ENCODE peak calls at places on chromosomes 3 and 15, in six cellular contexts. One of them, this sample, is unnamed.

GRCh38 chr3:16673530-16673929 is 68.3 kb upstream of the DAZL start:
- DNase-seq in ovary: no peak
- DNase-seq in osteocyte: no peak
- DNase-seq in cardiac muscle cell: no peak
- DNase-seq in AG04450: no peak
- DNase-seq in left lung: no peak
- DNase-seq in this sample: no peak

GRCh38 chr3:120498947-120499346 is 48.2 kb upstream of the FSTL1 start:
- DNase-seq in ovary: peak
- DNase-seq in osteocyte: peak
- DNase-seq in cardiac muscle cell: peak
- DNase-seq in AG04450: peak
- DNase-seq in left lung: no peak
- DNase-seq in this sample: no peak

GRCh38 chr3:107142786-107143185 is 234.5 kb upstream of the CCDC54 start:
- DNase-seq in ovary: no peak
- DNase-seq in osteocyte: no peak
- DNase-seq in cardiac muscle cell: no peak
- DNase-seq in AG04450: no peak
- DNase-seq in left lung: no peak
- DNase-seq in this sample: no peak

GRCh38 chr3:183114374-183114773 is 15.1 kb upstream of the MCCC1 start:
- DNase-seq in ovary: no peak
- DNase-seq in osteocyte: peak
- DNase-seq in cardiac muscle cell: no peak
- DNase-seq in AG04450: no peak
- DNase-seq in left lung: no peak
- DNase-seq in this sample: no peak

GRCh38 chr3:128875556-128876120 is 3.8 kb upstream of the ACAD9 start:
- DNase-seq in ovary: no peak
- DNase-seq in osteocyte: no peak
- DNase-seq in cardiac muscle cell: peak
- DNase-seq in AG04450: no peak
- DNase-seq in left lung: peak
- DNase-seq in this sample: peak

GRCh38 chr15:68789921-68790575 is 30.6 kb downstream of the ANP32A start:
- DNase-seq in ovary: no peak
- DNase-seq in osteocyte: no peak
- DNase-seq in cardiac muscle cell: peak
- DNase-seq in AG04450: no peak
- DNase-seq in left lung: no peak
- DNase-seq in this sample: no peak

GRCh38 chr15:73633991-73634495 is 854 bp upstream of the NPTN start:
- DNase-seq in ovary: no peak
- DNase-seq in osteocyte: no peak
- DNase-seq in cardiac muscle cell: no peak
- DNase-seq in AG04450: peak
- DNase-seq in left lung: no peak
- DNase-seq in this sample: no peak

GRCh38 chr3:128992926-128993460 is 883 bp downstream of the CFAP92 start:
- DNase-seq in ovary: no peak
- DNase-seq in osteocyte: no peak
- DNase-seq in cardiac muscle cell: no peak
- DNase-seq in AG04450: no peak
- DNase-seq in left lung: no peak
- DNase-seq in this sample: no peak

GRCh38 chr3:180633722-180634121 is 31.8 kb downstream of the TTC14 start:
- DNase-seq in ovary: no peak
- DNase-seq in osteocyte: no peak
- DNase-seq in cardiac muscle cell: peak
- DNase-seq in AG04450: no peak
- DNase-seq in left lung: no peak
- DNase-seq in this sample: no peak

GRCh38 chr15:69666921-69667811 is 214.5 kb downstream of the RPLP1 start:
- DNase-seq in ovary: no peak
- DNase-seq in osteocyte: no peak
- DNase-seq in cardiac muscle cell: no peak
- DNase-seq in AG04450: no peak
- DNase-seq in left lung: peak
- DNase-seq in this sample: no peak

GRCh38 chr15:90716317-90716975 is 700 bp upstream of the BLM start:
- DNase-seq in ovary: no peak
- DNase-seq in osteocyte: no peak
- DNase-seq in cardiac muscle cell: no peak
- DNase-seq in AG04450: no peak
- DNase-seq in left lung: no peak
- DNase-seq in this sample: no peak

GRCh38 chr15:62503451-62503850 is 338.4 kb upstream of the C2CD4B start:
- DNase-seq in ovary: peak
- DNase-seq in osteocyte: no peak
- DNase-seq in cardiac muscle cell: no peak
- DNase-seq in AG04450: no peak
- DNase-seq in left lung: no peak
- DNase-seq in this sample: no peak

GRCh38 chr3:19364150-19364549 is 215.8 kb downstream of the KCNH8 start:
- DNase-seq in ovary: no peak
- DNase-seq in osteocyte: no peak
- DNase-seq in cardiac muscle cell: no peak
- DNase-seq in AG04450: no peak
- DNase-seq in left lung: no peak
- DNase-seq in this sample: no peak

GRCh38 chr3:188338081-188338480 is 184.1 kb downstream of the LPP start:
- DNase-seq in ovary: no peak
- DNase-seq in osteocyte: no peak
- DNase-seq in cardiac muscle cell: no peak
- DNase-seq in AG04450: no peak
- DNase-seq in left lung: no peak
- DNase-seq in this sample: no peak

GRCh38 chr3:193826126-193826795 is 233.3 kb downstream of the OPA1 start:
- DNase-seq in ovary: peak
- DNase-seq in osteocyte: no peak
- DNase-seq in cardiac muscle cell: no peak
- DNase-seq in AG04450: peak
- DNase-seq in left lung: no peak
- DNase-seq in this sample: no peak

GRCh38 chr3:38000242-38000916 is 9.8 kb downstream of the VILL start:
- DNase-seq in ovary: no peak
- DNase-seq in osteocyte: no peak
- DNase-seq in cardiac muscle cell: no peak
- DNase-seq in AG04450: no peak
- DNase-seq in left lung: peak
- DNase-seq in this sample: no peak

GRCh38 chr3:179182892-179183291 is 34.7 kb downstream of the PIK3CA start:
- DNase-seq in ovary: no peak
- DNase-seq in osteocyte: no peak
- DNase-seq in cardiac muscle cell: no peak
- DNase-seq in AG04450: no peak
- DNase-seq in left lung: no peak
- DNase-seq in this sample: no peak

GRCh38 chr15:68042156-68042854 is 11.8 kb upstream of the PIAS1 start:
- DNase-seq in ovary: no peak
- DNase-seq in osteocyte: no peak
- DNase-seq in cardiac muscle cell: no peak
- DNase-seq in AG04450: no peak
- DNase-seq in left lung: no peak
- DNase-seq in this sample: no peak

GRCh38 chr15:51380999-51381806 is 39.7 kb downstream of the GLDN start:
- DNase-seq in ovary: peak
- DNase-seq in osteocyte: no peak
- DNase-seq in cardiac muscle cell: peak
- DNase-seq in AG04450: peak
- DNase-seq in left lung: peak
- DNase-seq in this sample: peak

GRCh38 chr3:66933233-66933632 is 64.9 kb upstream of the KBTBD8 start:
- DNase-seq in ovary: no peak
- DNase-seq in osteocyte: no peak
- DNase-seq in cardiac muscle cell: no peak
- DNase-seq in AG04450: no peak
- DNase-seq in left lung: no peak
- DNase-seq in this sample: no peak

GRCh38 chr3:190038050-190038631 is 82.6 kb downstream of the P3H2 start:
- DNase-seq in ovary: peak
- DNase-seq in osteocyte: no peak
- DNase-seq in cardiac muscle cell: peak
- DNase-seq in AG04450: peak
- DNase-seq in left lung: peak
- DNase-seq in this sample: no peak

GRCh38 chr3:79081285-79081684 is 686.5 kb downstream of the ROBO1 start:
- DNase-seq in ovary: no peak
- DNase-seq in osteocyte: no peak
- DNase-seq in cardiac muscle cell: no peak
- DNase-seq in AG04450: no peak
- DNase-seq in left lung: no peak
- DNase-seq in this sample: peak

GRCh38 chr3:79085166-79085565 is 682.6 kb downstream of the ROBO1 start:
- DNase-seq in ovary: no peak
- DNase-seq in osteocyte: no peak
- DNase-seq in cardiac muscle cell: no peak
- DNase-seq in AG04450: peak
- DNase-seq in left lung: no peak
- DNase-seq in this sample: no peak

DNA sequence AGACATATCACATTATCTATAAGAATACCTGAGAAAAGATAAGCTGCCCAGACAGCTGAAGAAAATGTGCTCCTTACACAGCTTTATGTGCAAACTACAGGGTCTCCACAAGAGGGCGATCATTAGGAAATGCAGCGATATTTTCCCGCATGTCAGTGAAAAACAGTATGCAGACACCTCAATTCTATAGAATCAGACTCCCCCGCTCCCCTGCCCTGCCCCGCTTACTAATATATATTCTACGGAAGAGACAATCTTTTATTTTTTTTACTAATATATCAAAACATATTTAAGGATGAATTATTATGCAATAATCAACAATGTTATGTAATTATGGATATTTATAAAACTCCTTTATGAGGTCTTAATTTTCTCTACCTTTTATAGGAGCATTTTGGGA is 681.3 kb downstream of the ROBO1 start:
- DNase-seq in ovary: peak
- DNase-seq in osteocyte: peak
- DNase-seq in cardiac muscle cell: peak
- DNase-seq in AG04450: peak
- DNase-seq in left lung: no peak
- DNase-seq in this sample: peak
- TF ChIP-seq CTCF in ovary: no peak
- TF ChIP-seq CTCF in osteocyte: peak
- TF ChIP-seq CTCF in cardiac muscle cell: peak
- TF ChIP-seq CTCF in AG04450: peak
- TF ChIP-seq CTCF in left lung: peak
- TF ChIP-seq CTCF in this sample: peak

GRCh38 chr15:98568382-98569017 is 79.8 kb upstream of the IGF1R start:
- DNase-seq in ovary: no peak
- DNase-seq in osteocyte: no peak
- DNase-seq in cardiac muscle cell: no peak
- DNase-seq in AG04450: no peak
- DNase-seq in left lung: no peak
- DNase-seq in this sample: no peak
- TF ChIP-seq CTCF in ovary: no peak
- TF ChIP-seq CTCF in osteocyte: peak
- TF ChIP-seq CTCF in cardiac muscle cell: peak
- TF ChIP-seq CTCF in AG04450: peak
- TF ChIP-seq CTCF in left lung: no peak
- TF ChIP-seq CTCF in this sample: peak

DNA sequence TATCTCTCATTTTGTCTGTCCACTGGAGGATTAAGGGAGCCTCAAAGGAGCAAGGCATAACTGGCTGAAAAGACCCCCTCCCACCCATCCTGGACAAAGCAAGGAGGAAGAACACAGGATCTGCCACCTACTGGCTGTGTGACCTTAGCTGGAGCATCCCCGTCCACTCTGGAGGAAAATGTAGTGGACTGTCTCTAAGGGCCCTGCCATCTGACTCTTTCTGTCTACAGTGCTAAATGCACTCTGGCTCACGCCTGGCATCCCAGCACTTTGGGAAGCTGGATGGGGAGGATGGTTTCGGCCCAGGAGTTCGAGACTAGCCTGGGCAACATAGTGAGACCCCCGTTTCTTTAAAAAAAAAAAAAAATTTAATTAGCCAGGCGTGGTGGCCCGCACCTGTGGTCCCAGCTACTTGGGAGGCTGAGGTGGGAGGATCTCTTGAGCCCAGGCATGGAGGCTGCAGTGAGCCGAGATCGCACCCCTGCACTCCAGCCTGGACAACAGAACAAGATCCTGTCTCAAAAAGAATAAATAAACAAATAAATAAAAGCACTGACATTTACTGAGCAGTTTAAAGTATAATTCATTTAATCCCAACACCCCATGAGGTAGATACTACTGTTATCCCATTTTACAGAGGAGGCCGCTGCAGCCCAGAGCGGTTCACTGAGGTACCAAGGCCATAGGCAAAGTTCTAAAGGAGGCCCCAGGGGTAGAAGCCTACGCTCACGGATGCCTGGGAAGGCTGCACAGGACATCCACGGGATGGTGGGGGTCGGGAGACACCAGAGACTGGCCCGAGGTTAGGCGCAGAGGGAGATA is 1.1 kb downstream of the TBC1D2B start:
- DNase-seq in ovary: no peak
- DNase-seq in osteocyte: no peak
- DNase-seq in cardiac muscle cell: no peak
- DNase-seq in AG04450: no peak
- DNase-seq in left lung: no peak
- DNase-seq in this sample: no peak
- TF ChIP-seq CTCF in ovary: no peak
- TF ChIP-seq CTCF in osteocyte: peak
- TF ChIP-seq CTCF in cardiac muscle cell: no peak
- TF ChIP-seq CTCF in AG04450: peak
- TF ChIP-seq CTCF in left lung: no peak
- TF ChIP-seq CTCF in this sample: no peak

GRCh38 chr3:102464261-102464660 is 29.4 kb downstream of the ZPLD1 start:
- DNase-seq in ovary: no peak
- DNase-seq in osteocyte: no peak
- DNase-seq in cardiac muscle cell: no peak
- DNase-seq in AG04450: no peak
- DNase-seq in left lung: no peak
- DNase-seq in this sample: no peak

GRCh38 chr3:102471001-102471400 is 36.2 kb downstream of the ZPLD1 start:
- DNase-seq in ovary: no peak
- DNase-seq in osteocyte: no peak
- DNase-seq in cardiac muscle cell: no peak
- DNase-seq in AG04450: no peak
- DNase-seq in left lung: no peak
- DNase-seq in this sample: no peak

GRCh38 chr3:102471491-102471890 is 36.7 kb downstream of the ZPLD1 start:
- DNase-seq in ovary: no peak
- DNase-seq in osteocyte: no peak
- DNase-seq in cardiac muscle cell: no peak
- DNase-seq in AG04450: no peak
- DNase-seq in left lung: no peak
- DNase-seq in this sample: no peak

GRCh38 chr3:102460579-102460978 is 25.8 kb downstream of the ZPLD1 start:
- DNase-seq in ovary: no peak
- DNase-seq in osteocyte: no peak
- DNase-seq in cardiac muscle cell: no peak
- DNase-seq in AG04450: no peak
- DNase-seq in left lung: no peak
- DNase-seq in this sample: no peak

DNA sequence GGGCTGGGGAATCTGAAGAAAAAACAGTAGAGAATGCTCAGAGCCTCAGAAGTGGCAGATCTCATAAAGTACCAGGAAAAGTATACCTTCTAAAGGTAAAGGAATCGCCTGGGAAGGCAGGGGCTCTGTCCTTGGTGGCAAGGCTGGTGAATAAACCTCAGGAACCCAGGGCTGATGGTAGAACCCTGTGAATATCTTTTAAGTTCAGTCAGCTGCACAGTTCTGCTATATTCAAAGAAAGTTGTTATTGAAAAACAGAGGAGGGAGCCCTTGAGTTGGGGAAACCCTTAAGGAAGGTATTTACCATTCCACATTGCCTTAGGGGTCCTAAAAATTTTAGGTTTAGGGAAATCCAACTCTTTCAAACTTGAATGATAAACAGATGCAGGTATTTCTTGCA is 31.2 kb downstream of the ZPLD1 start:
- DNase-seq in ovary: no peak
- DNase-seq in osteocyte: no peak
- DNase-seq in cardiac muscle cell: peak
- DNase-seq in AG04450: no peak
- DNase-seq in left lung: no peak
- DNase-seq in this sample: no peak
- TF ChIP-seq CTCF in ovary: no peak
- TF ChIP-seq CTCF in osteocyte: no peak
- TF ChIP-seq CTCF in cardiac muscle cell: no peak
- TF ChIP-seq CTCF in AG04450: peak
- TF ChIP-seq CTCF in left lung: no peak
- TF ChIP-seq CTCF in this sample: no peak

This sample was measured in neural crest cell.